ENCODE peak calls at places on chromosomes 2 and 18, in five cellular contexts. W is nephron progenitor cell, S is fibroblast of villous mesenchyme, P is A549, N is Calu3. Q is an unnamed sample.

GRCh38 chr2:190188289-190188688 is 125.8 kb upstream of the MSTN start:
- DNase-seq in W (no peak), S (no peak), P (no peak), N (no peak), Q (no peak)

GRCh38 chr2:2743164-2743571 is 412.1 kb upstream of the MYT1L start:
- DNase-seq in N (no peak), P (no peak), S (no peak), W (no peak), Q (peak)

GRCh38 chr2:226777611-226778010 is 22.0 kb downstream of the IRS1 start:
- DNase-seq in S (no peak), N (no peak), P (no peak), W (no peak), Q (no peak)

GRCh38 chr2:39632871-39633270 is 32.8 kb upstream of the TMEM178A start:
- DNase-seq in W (no peak), P (no peak), N (no peak), S (peak), Q (peak)

GRCh38 chr18:22432672-22433137 is 15.0 kb upstream of the CTAGE1 start:
- DNase-seq in P (peak), W (no peak), N (peak), S (peak), Q (peak)

GRCh38 chr2:42752299-42752698 is 11.6 kb downstream of the OXER1 start:
- DNase-seq in P (no peak), W (no peak), N (no peak), S (no peak), Q (no peak)

GRCh38 chr2:175605989-175606841 is 395.9 kb downstream of the LNPK start:
- DNase-seq in W (no peak), P (no peak), N (no peak), S (no peak), Q (no peak)

GRCh38 chr18:69397096-69397495 is 3.6 kb upstream of the DOK6 start:
- DNase-seq in P (no peak), N (no peak), W (peak), S (no peak), Q (no peak)

GRCh38 chr2:190481339-190481738 is 53.2 kb downstream of the NEMP2 start:
- DNase-seq in S (no peak), P (no peak), W (no peak), N (no peak), Q (no peak)

GRCh38 chr2:48479923-48480322 is 50.0 kb upstream of the STON1 start:
- DNase-seq in S (peak), P (no peak), N (no peak), W (no peak), Q (no peak)

GRCh38 chr2:42618972-42619371 is 50.5 kb downstream of the MTA3 start:
- DNase-seq in P (no peak), W (no peak), S (peak), N (no peak), Q (peak)

GRCh38 chr2:143422681-143423080 is 293.5 kb downstream of the ARHGAP15 start:
- DNase-seq in S (no peak), P (no peak), N (no peak), W (no peak), Q (no peak)

GRCh38 chr2:55620123-55620779 is 2.8 kb upstream of the PPP4R3B start:
- DNase-seq in W (no peak), N (peak), S (no peak), P (no peak), Q (peak)

GRCh38 chr2:200301953-200302628 is 4.4 kb upstream of the SPATS2L start:
- DNase-seq in S (no peak), N (no peak), W (no peak), P (no peak), Q (no peak)

GRCh38 chr2:223537669-223538601 is 64.2 kb downstream of the SCG2 start:
- DNase-seq in W (no peak), S (peak), N (no peak), P (no peak), Q (peak)

GRCh38 chr2:227595797-227596196 is 2.9 kb upstream of the SCYGR2 start:
- DNase-seq in N (no peak), P (no peak), S (no peak), W (no peak), Q (no peak)

GRCh38 chr2:120791243-120791960 is 55.7 kb downstream of the GLI2 start:
- DNase-seq in N (no peak), S (no peak), W (no peak), P (no peak), Q (no peak)

GRCh38 chr2:127196998-127197397 is 23.1 kb downstream of the CYP27C1 start:
- DNase-seq in W (no peak), N (no peak), P (no peak), S (no peak), Q (no peak)

GRCh38 chr2:19684516-19684915 is 217.3 kb downstream of the TTC32 start:
- DNase-seq in N (no peak), W (no peak), S (no peak), P (no peak), Q (no peak)

GRCh38 chr2:212484563-212485080 is 54.0 kb downstream of the ERBB4 start:
- DNase-seq in N (no peak), P (no peak), W (no peak), S (no peak), Q (no peak)

GRCh38 chr2:58535994-58536393 is 294.9 kb upstream of the FANCL start:
- DNase-seq in N (no peak), W (no peak), P (no peak), S (no peak), Q (no peak)

DNA sequence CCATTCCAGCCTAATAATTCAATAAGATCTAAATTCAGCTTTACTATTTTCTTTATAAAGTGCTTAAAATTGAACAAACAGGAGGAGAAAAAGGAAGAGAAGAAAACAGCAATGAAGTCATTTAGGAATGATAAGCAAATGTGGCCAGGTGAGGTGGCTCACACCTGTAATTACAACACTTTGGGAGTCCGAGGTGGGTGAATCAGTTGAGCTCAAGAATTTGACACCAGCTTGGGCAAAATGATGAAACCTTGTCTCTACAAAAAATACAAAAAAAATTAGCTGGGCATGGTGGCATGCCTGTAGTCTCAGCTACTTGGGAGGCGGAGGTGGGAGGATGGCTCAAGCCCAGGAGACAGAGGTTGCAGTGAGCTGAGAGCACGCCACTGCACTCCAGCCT is 129.0 kb downstream of the CAMKMT start:
- DNase-seq in N (no peak), W (no peak), S (no peak), P (no peak), Q (no peak)
- TF ChIP-seq CTCF in N (no peak), W (no peak), S (no peak), P (no peak), Q (no peak)

DNA sequence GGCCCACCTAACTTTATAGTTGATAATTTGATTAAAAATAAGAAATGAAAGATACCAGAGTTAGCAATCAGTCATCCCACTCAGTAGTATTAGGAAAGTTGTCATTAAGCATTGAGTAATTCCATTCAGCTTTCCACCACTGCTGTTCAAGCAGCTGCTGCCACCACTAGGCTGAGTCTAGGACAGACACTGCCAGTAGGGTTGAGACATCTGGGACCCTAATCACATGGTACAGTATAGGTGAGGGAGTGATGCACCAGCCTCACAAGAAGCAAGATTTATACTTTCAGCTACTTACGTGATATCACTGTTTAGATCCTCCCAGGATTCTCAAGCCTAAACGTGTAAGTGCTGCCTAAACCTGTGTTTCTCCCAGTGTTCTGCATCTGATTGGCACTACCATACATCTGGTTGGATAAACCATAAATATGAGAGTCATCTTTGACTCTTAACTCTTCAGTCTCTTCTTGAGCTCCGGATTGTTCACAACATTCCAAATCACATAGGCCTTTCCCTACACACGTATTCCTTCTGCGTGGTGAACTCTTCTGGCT is 3.2 kb downstream of the UBXN4 start:
- DNase-seq in S (peak), W (no peak), N (peak), P (peak), Q (peak)
- TF ChIP-seq CTCF in S (no peak), W (no peak), N (no peak), P (peak), Q (peak)

GRCh38 chr2:225112362-225113111 is 70.3 kb upstream of the DOCK10 start:
- DNase-seq in N (no peak), P (no peak), W (no peak), S (no peak), Q (no peak)
- TF ChIP-seq CTCF in N (no peak), P (no peak), W (no peak), S (no peak), Q (no peak)

GRCh38 chr2:81327916-81328315 is 1023.4 kb upstream of the LRRTM1 start:
- DNase-seq in S (no peak), P (no peak), N (no peak), W (no peak), Q (no peak)

GRCh38 chr2:81328968-81329367 is 1024.4 kb upstream of the LRRTM1 start:
- DNase-seq in W (no peak), S (no peak), N (no peak), P (no peak), Q (no peak)

GRCh38 chr2:81324046-81324445 is 1019.5 kb upstream of the LRRTM1 start:
- DNase-seq in N (no peak), W (no peak), P (no peak), S (no peak), Q (peak)
- TF ChIP-seq CTCF in N (peak), W (peak), P (no peak), S (peak), Q (peak)

GRCh38 chr18:57909620-57910019 is 106.5 kb upstream of the ATP8B1 start:
- DNase-seq in S (no peak), N (peak), P (no peak), W (no peak), Q (peak)

GRCh38 chr18:57910134-57910533 is 107.0 kb upstream of the ATP8B1 start:
- DNase-seq in P (no peak), S (no peak), W (no peak), N (no peak), Q (peak)

GRCh38 chr18:57913686-57914085 is 110.6 kb upstream of the ATP8B1 start:
- DNase-seq in W (no peak), N (no peak), P (no peak), S (no peak), Q (no peak)

GRCh38 chr18:57908092-57908491 is 105.0 kb upstream of the ATP8B1 start:
- DNase-seq in W (no peak), P (no peak), S (no peak), N (no peak), Q (no peak)

DNA sequence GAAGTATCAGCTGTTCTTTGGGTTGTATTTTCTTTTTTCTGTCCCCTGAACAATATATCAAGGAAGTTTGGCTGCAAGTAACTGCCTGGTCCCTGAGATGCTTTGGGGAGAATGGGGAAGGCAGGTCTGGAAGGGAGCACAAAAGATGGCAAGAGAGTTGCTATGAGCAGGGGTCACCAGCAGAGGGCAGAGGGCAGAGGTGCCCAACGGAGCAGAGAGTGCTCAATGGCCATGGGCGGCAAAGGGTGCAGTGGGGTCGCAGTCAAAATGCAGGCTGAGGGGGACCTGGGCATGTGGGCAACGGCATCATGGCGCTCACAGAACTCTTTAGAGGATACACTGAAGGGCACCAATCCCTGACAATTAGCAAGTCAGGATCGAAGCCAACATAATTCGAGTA is 107.7 kb upstream of the ATP8B1 start:
- DNase-seq in N (peak), W (peak), P (peak), S (no peak), Q (no peak)
- TF ChIP-seq CTCF in N (peak), W (no peak), P (peak), S (peak), Q (peak)

GRCh38 chr2:144453486-144454158 is 66.3 kb downstream of the ZEB2 start:
- DNase-seq in W (no peak), P (no peak), S (no peak), N (no peak), Q (peak)

GRCh38 chr2:144453039-144453336 is 66.9 kb downstream of the ZEB2 start:
- DNase-seq in N (no peak), P (no peak), S (peak), W (no peak), Q (peak)

GRCh38 chr2:144451443-144451842 is 68.5 kb downstream of the ZEB2 start:
- DNase-seq in W (no peak), S (no peak), N (no peak), P (no peak), Q (no peak)

GRCh38 chr2:144454466-144455287 is 65.2 kb downstream of the ZEB2 start:
- DNase-seq in N (no peak), S (no peak), P (no peak), W (no peak), Q (peak)

GRCh38 chr2:144452169-144453038 is 67.5 kb downstream of the ZEB2 start:
- DNase-seq in S (peak), P (peak), N (peak), W (peak), Q (peak)
- TF ChIP-seq CTCF in S (peak), P (no peak), N (no peak), W (peak), Q (peak)

GRCh38 chr2:237517990-237518389 is 30.9 kb downstream of the MLPH start:
- DNase-seq in W (no peak), S (no peak), P (no peak), N (no peak), Q (no peak)
- TF ChIP-seq CTCF in W (no peak), S (no peak), P (no peak), N (no peak), Q (no peak)